ENCODE peak calls at places on chromosomes 4 and X, in seven cellular contexts. Y is suprapubic skin, U is tibial artery, L is lower leg skin, I is brain microvascular endothelial cell, W is activated B cell treated with CpG ODN at 0.5 μM for 24 hours, A is fibroblast of mammary gland. X is an unnamed sample.

GRCh38 chr4:159232465-159233106 is 129.7 kb downstream of the RAPGEF2 start:
- DNase-seq in Y (no peak), U (no peak), L (no peak), I (no peak), W (no peak), A (no peak), X (no peak)

GRCh38 chr4:140888059-140888458 is 131.9 kb upstream of the TBC1D9 start:
- DNase-seq in Y (no peak), U (no peak), L (no peak), I (no peak), W (no peak), A (no peak), X (no peak)

GRCh38 chr4:154836513-154836912 is 55.4 kb downstream of the RBM46 start:
- DNase-seq in Y (no peak), U (no peak), L (no peak), I (no peak), W (no peak), A (no peak), X (no peak)

GRCh38 chr4:79869597-79870336 is 203.3 kb downstream of the ANTXR2 start:
- DNase-seq in Y (no peak), U (no peak), L (no peak), I (no peak), W (no peak), A (no peak), X (no peak)

GRCh38 chr4:74516321-74516720 is 71.4 kb downstream of the AREG start:
- DNase-seq in Y (no peak), U (no peak), L (no peak), I (no peak), W (no peak), A (peak), X (no peak)

GRCh38 chr4:30753316-30753715 is 33.1 kb downstream of the PCDH7 start:
- DNase-seq in Y (no peak), U (no peak), L (no peak), I (no peak), W (no peak), A (no peak), X (no peak)

GRCh38 chr4:22595684-22596083 is 79.8 kb upstream of the ADGRA3 start:
- DNase-seq in Y (no peak), U (no peak), L (no peak), I (peak), W (no peak), A (peak), X (no peak)

GRCh38 chrX:10199212-10199611 is 42.4 kb downstream of the CLCN4 start:
- DNase-seq in Y (no peak), U (peak), L (no peak), I (no peak), W (no peak), A (peak), X (no peak)

GRCh38 chrX:112874140-112874539 is 33.5 kb upstream of the AMOT start:
- DNase-seq in Y (no peak), U (no peak), L (no peak), I (no peak), W (no peak), A (peak), X (no peak)

GRCh38 chr4:117771647-117772337 is 262.5 kb upstream of the NDST3 start:
- DNase-seq in Y (no peak), U (no peak), L (no peak), I (no peak), W (no peak), A (no peak), X (no peak)

GRCh38 chr4:48205092-48205491 is 64.5 kb downstream of the TEC start:
- DNase-seq in Y (no peak), U (no peak), L (no peak), I (no peak), W (no peak), A (peak), X (no peak)

GRCh38 chrX:24799565-24799964 is 105.8 kb downstream of the POLA1 start:
- DNase-seq in Y (no peak), U (no peak), L (no peak), I (no peak), W (no peak), A (no peak), X (no peak)

GRCh38 chr4:151717909-151718613 is 42.7 kb downstream of the GATB start:
- DNase-seq in Y (no peak), U (no peak), L (no peak), I (no peak), W (no peak), A (peak), X (no peak)

DNA sequence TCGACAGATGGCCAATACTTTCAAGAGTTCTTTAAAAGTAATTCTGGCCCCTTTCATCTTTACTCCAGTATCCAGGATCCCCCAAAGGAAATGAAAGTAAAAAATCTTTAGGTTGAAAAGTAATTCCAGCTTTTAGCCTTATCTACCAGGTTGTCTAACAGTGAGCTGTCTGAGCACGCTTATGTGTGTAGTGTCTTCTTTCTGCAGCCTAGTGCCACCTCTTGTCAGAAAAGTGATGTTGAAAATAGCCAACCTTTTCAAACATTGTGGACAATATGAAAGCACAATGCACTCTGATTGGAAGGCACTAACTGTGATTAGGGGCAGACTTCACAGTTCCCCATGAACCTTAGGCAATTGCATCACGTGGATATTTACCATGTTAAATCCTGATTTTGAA is 92.1 kb downstream of the RELL1 start:
- DNase-seq in Y (no peak), U (no peak), L (no peak), I (no peak), W (no peak), A (no peak), X (no peak)
- TF ChIP-seq CTCF in Y (no peak), U (no peak), L (no peak), I (no peak), W (no peak), A (no peak), X (no peak)

DNA sequence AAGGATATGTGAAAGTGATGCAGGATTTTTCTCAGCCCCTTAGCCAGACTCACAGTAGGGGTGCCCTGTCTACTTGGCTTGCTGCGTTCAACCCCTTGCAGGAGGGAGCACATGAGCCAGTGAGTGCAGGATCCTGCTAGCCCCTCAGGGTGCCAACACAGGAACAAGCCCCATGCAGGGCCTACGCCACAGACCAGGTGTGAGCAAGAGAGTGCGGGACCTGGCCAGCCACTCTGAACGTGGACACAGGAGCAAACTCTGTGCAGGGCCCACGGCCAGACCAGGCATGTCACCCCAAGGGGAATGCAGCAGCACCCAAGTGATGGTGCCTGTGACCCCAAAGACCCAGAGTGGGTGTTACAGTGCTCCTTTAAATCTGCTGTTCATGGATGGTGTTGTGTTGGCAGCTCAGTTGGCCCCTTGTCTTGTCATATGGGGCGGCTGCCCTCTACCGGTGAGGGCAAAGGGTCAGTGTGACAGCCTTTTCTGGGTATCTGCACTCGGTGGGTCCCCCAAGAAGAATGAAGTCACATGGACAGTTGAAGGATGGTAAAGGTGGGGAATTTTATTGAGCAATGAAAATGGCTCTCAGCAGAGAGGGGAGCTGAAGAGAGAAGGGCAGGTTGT is 188.4 kb upstream of the MAOA start:
- DNase-seq in Y (no peak), U (no peak), L (no peak), I (no peak), W (no peak), A (no peak), X (no peak)
- TF ChIP-seq CTCF in Y (no peak), U (no peak), L (no peak), I (no peak), W (no peak), A (no peak), X (no peak)

GRCh38 chr4:78592104-78592783 is 40.7 kb downstream of the ANXA3 start:
- DNase-seq in Y (no peak), U (no peak), L (no peak), I (no peak), W (no peak), A (no peak), X (no peak)
- TF ChIP-seq CTCF in Y (no peak), U (no peak), L (no peak), I (peak), W (no peak), A (peak), X (no peak)

GRCh38 chr4:107740381-107740780 is 20.3 kb upstream of the PAPSS1 start:
- DNase-seq in Y (no peak), U (no peak), L (no peak), I (no peak), W (no peak), A (no peak), X (no peak)
- TF ChIP-seq CTCF in Y (no peak), U (no peak), L (no peak), I (peak), W (no peak), A (no peak), X (no peak)

X was measured in omental fat pad.